ENCODE peak calls at places on chromosomes 12 and 14, in eight cellular contexts. M is stimulated activated naive B cell treated with anti-CD40 and anti-IgM and Interleukin-4, amounts not matched to agents 10 μg/mL and 1 μg/mL and 100 μg/mL, for 72 hours; O is NAMALWA; G is GM13976; X is NCI-H2029 treated with DMSO at 0.1 percent for 48 hours; T is mesothelial cell of epicardium; I is stimulated activated CD8-positive, alpha-beta memory T cell treated with anti-CD3 and anti-CD28 coated beads, Interleukin-12 subunit alpha, Interleukin-12 subunit beta, amount 100 ng/mL, for 4 hours; Y is amygdala. F is an unnamed sample.

GRCh38 chr14:35821546-35822411 is 4.4 kb upstream of the BRMS1L start:
- DNase-seq in M (no peak), O (peak), G (peak), X (peak), T (no peak), I (no peak), Y (no peak), F (no peak)

GRCh38 chr12:127133675-127134335 is 1133.2 kb upstream of the TMEM132C start:
- DNase-seq in M (no peak), O (no peak), G (no peak), X (no peak), T (no peak), I (no peak), Y (no peak), F (no peak)

GRCh38 chr14:43418314-43418713 is 1088.8 kb downstream of the FSCB start:
- DNase-seq in M (no peak), O (no peak), G (no peak), X (no peak), T (no peak), I (no peak), Y (no peak), F (no peak)

GRCh38 chr12:104603545-104603973 is 146.8 kb downstream of the CHST11 start:
- DNase-seq in M (no peak), O (no peak), G (no peak), X (no peak), T (no peak), I (no peak), Y (no peak), F (peak)

GRCh38 chr14:22610931-22611330 is 12.8 kb downstream of the ABHD4 start:
- DNase-seq in M (no peak), O (no peak), G (no peak), X (no peak), T (no peak), I (no peak), Y (no peak), F (peak)

GRCh38 chr12:50614167-50614762 is 109.5 kb downstream of the DIP2B start:
- DNase-seq in M (no peak), O (no peak), G (no peak), X (no peak), T (no peak), I (no peak), Y (no peak), F (peak)

GRCh38 chr12:57215668-57216013 is 953 bp upstream of the NXPH4 start:
- DNase-seq in M (no peak), O (peak), G (peak), X (no peak), T (no peak), I (no peak), Y (no peak), F (no peak)

GRCh38 chr12:94126067-94126466 is 22.3 kb upstream of the PLXNC1 start:
- DNase-seq in M (no peak), O (no peak), G (no peak), X (no peak), T (no peak), I (no peak), Y (no peak), F (no peak)

GRCh38 chr14:90696728-90697127 is 119.5 kb downstream of the TTC7B start:
- DNase-seq in M (no peak), O (no peak), G (no peak), X (no peak), T (no peak), I (no peak), Y (no peak), F (no peak)

GRCh38 chr12:119014368-119014767 is 33.0 kb downstream of the SRRM4 start:
- DNase-seq in M (no peak), O (no peak), G (no peak), X (no peak), T (no peak), I (no peak), Y (no peak), F (no peak)

GRCh38 chr12:119178544-119179334 is at the start of gene HSPB8:
- DNase-seq in M (no peak), O (no peak), G (no peak), X (peak), T (peak), I (no peak), Y (peak), F (peak)

GRCh38 chr14:24297190-24297964 is 2.2 kb downstream of the DHRS1 start:
- DNase-seq in M (no peak), O (peak), G (no peak), X (no peak), T (no peak), I (no peak), Y (no peak), F (no peak)

GRCh38 chr14:68104518-68104917 is 284.9 kb downstream of the RAD51B start:
- DNase-seq in M (no peak), O (no peak), G (no peak), X (no peak), T (no peak), I (no peak), Y (no peak), F (peak)

GRCh38 chr12:105983622-105984325 is 155.0 kb downstream of the NUAK1 start:
- DNase-seq in M (no peak), O (no peak), G (no peak), X (no peak), T (no peak), I (no peak), Y (no peak), F (peak)

GRCh38 chr12:102567031-102567985 is 86.9 kb upstream of the IGF1 start:
- DNase-seq in M (no peak), O (no peak), G (no peak), X (no peak), T (no peak), I (no peak), Y (no peak), F (peak)

GRCh38 chr14:92982941-92983340 is 60.0 kb downstream of the CHGA start:
- DNase-seq in M (no peak), O (no peak), G (no peak), X (no peak), T (no peak), I (no peak), Y (no peak), F (no peak)

GRCh38 chr12:124190301-124191023 is 104.4 kb upstream of the RFLNA start:
- DNase-seq in M (no peak), O (no peak), G (no peak), X (no peak), T (no peak), I (no peak), Y (no peak), F (no peak)

GRCh38 chr14:105879503-105879866 is 353.1 kb downstream of the TMEM121 start:
- DNase-seq in M (no peak), O (no peak), G (no peak), X (no peak), T (peak), I (no peak), Y (no peak), F (no peak)

GRCh38 chr12:2804390-2805145 is 7.9 kb upstream of the ITFG2 start:
- DNase-seq in M (no peak), O (no peak), G (no peak), X (no peak), T (no peak), I (no peak), Y (peak), F (peak)

GRCh38 chr12:57461326-57461903 is 1.8 kb downstream of the GLI1 start:
- DNase-seq in M (no peak), O (peak), G (peak), X (no peak), T (peak), I (no peak), Y (no peak), F (peak)

GRCh38 chr14:78950654-78951053 is 780.5 kb downstream of the NRXN3 start:
- DNase-seq in M (no peak), O (no peak), G (no peak), X (no peak), T (no peak), I (no peak), Y (no peak), F (peak)

GRCh38 chr12:22866406-22866805 is 241.4 kb downstream of the ETNK1 start:
- DNase-seq in M (no peak), O (no peak), G (no peak), X (no peak), T (no peak), I (no peak), Y (no peak), F (no peak)

GRCh38 chr12:24230061-24230460 is 280.6 kb upstream of the SOX5 start:
- DNase-seq in M (no peak), O (no peak), G (no peak), X (no peak), T (no peak), I (no peak), Y (no peak), F (no peak)

GRCh38 chr14:69326611-69327010 is 66.7 kb downstream of the GALNT16 start:
- DNase-seq in M (no peak), O (no peak), G (no peak), X (no peak), T (no peak), I (no peak), Y (no peak), F (no peak)

GRCh38 chr12:67540920-67541624 is 107.5 kb upstream of the DYRK2 start:
- DNase-seq in M (no peak), O (no peak), G (no peak), X (no peak), T (no peak), I (no peak), Y (no peak), F (no peak)

GRCh38 chr14:28488658-28489057 is 277.9 kb upstream of the FOXG1 start:
- DNase-seq in M (no peak), O (no peak), G (no peak), X (no peak), T (no peak), I (no peak), Y (no peak), F (no peak)

GRCh38 chr12:54251667-54252284 is 28.1 kb downstream of the CBX5 start:
- DNase-seq in M (no peak), O (peak), G (peak), X (peak), T (no peak), I (no peak), Y (no peak), F (peak)

GRCh38 chr14:76826122-76826521 is at the start of gene LRRC74A:
- DNase-seq in M (no peak), O (no peak), G (no peak), X (no peak), T (no peak), I (no peak), Y (no peak), F (no peak)

GRCh38 chr12:65306603-65307501 is 28.4 kb downstream of the MSRB3 start:
- DNase-seq in M (peak), O (peak), G (no peak), X (no peak), T (peak), I (no peak), Y (no peak), F (peak)

GRCh38 chr12:6685814-6686213 is 3.4 kb downstream of the ZNF384 start:
- DNase-seq in M (no peak), O (no peak), G (no peak), X (no peak), T (no peak), I (no peak), Y (no peak), F (no peak)

GRCh38 chr12:15209782-15210181 is 11.4 kb downstream of the RERG start:
- DNase-seq in M (no peak), O (no peak), G (no peak), X (no peak), T (no peak), I (no peak), Y (no peak), F (peak)

GRCh38 chr14:104109121-104109541 is 23.6 kb downstream of the ASPG start:
- DNase-seq in M (no peak), O (no peak), G (no peak), X (no peak), T (peak), I (no peak), Y (no peak), F (no peak)

GRCh38 chr12:89932950-89933349 is 224.3 kb upstream of the ATP2B1 start:
- DNase-seq in M (no peak), O (no peak), G (no peak), X (peak), T (no peak), I (no peak), Y (no peak), F (no peak)

GRCh38 chr12:24039113-24039525 is 89.6 kb upstream of the SOX5 start:
- DNase-seq in M (no peak), O (no peak), G (no peak), X (no peak), T (no peak), I (no peak), Y (no peak), F (peak)

GRCh38 chr12:48197967-48198618 is 5.0 kb downstream of the OR10AD1 start:
- DNase-seq in M (peak), O (peak), G (peak), X (peak), T (peak), I (peak), Y (peak), F (peak)

GRCh38 chr12:76471579-76471978 is 88.0 kb downstream of the OSBPL8 start:
- DNase-seq in M (no peak), O (no peak), G (no peak), X (no peak), T (no peak), I (no peak), Y (no peak), F (peak)

F was measured in foreskin fibroblast.